ENCODE peak calls at places on chromosomes 6 and 20, in four cellular contexts. T is cardiac muscle cell, H is endothelial cell of umbilical vein, Z is psoas muscle. L is an unnamed sample.

GRCh38 chr20:13817342-13817741 is 32.5 kb downstream of the NDUFAF5 start:
- DNase-seq in T (no peak), Z (no peak), H (peak; percentile 40), L (no peak)

GRCh38 chr6:144373195-144373594 is 88.1 kb downstream of the UTRN start:
- DNase-seq in Z (no peak), T (no peak), H (no peak), L (no peak)

GRCh38 chr20:52454660-52455059 is 263.1 kb upstream of the ZFP64 start:
- DNase-seq in Z (no peak), H (no peak), T (no peak), L (no peak)

GRCh38 chr6:28161410-28162079 is 19.9 kb downstream of the ZKSCAN8 start:
- DNase-seq in H (peak; percentile 16), T (peak; percentile 42), Z (peak; percentile 75), L (peak; percentile 88)

GRCh38 chr6:144213293-144213692 is 63.0 kb downstream of the STX11 start:
- DNase-seq in T (no peak), H (no peak), Z (no peak), L (no peak)

GRCh38 chr6:83838727-83839126 is 14.4 kb upstream of the RIPPLY2 start:
- DNase-seq in T (no peak), Z (no peak), H (no peak), L (no peak)

GRCh38 chr20:62407221-62407992 is at the start of gene CABLES2:
- DNase-seq in Z (peak; percentile 96), H (peak; percentile 89), T (peak; percentile 96), L (peak; percentile 98)

GRCh38 chr6:46746691-46747090 is at the start of gene ANKRD66:
- DNase-seq in Z (no peak), H (no peak), T (no peak), L (no peak)

GRCh38 chr20:23663180-23663579 is 25.4 kb upstream of the CST3 start:
- DNase-seq in Z (no peak), H (no peak), T (no peak), L (no peak)

GRCh38 chr6:118320652-118321051 is 227.4 kb upstream of the PLN start:
- DNase-seq in T (no peak), H (peak; percentile 4), Z (no peak), L (no peak)

GRCh38 chr6:38443750-38444149 is 196.0 kb downstream of the BTBD9 start:
- DNase-seq in Z (no peak), T (no peak), H (no peak), L (peak; percentile 32)

GRCh38 chr6:35493307-35493983 is 3.4 kb downstream of the TEAD3 start:
- DNase-seq in Z (no peak), T (no peak), H (no peak), L (no peak)

GRCh38 chr6:170258395-170258794 is 32.5 kb downstream of the DLL1 start:
- DNase-seq in Z (no peak), H (no peak), T (no peak), L (no peak)

GRCh38 chr6:42177514-42178364 is 4.6 kb downstream of the GUCA1A start:
- DNase-seq in H (no peak), T (peak; percentile 53), Z (no peak), L (no peak)

DNA sequence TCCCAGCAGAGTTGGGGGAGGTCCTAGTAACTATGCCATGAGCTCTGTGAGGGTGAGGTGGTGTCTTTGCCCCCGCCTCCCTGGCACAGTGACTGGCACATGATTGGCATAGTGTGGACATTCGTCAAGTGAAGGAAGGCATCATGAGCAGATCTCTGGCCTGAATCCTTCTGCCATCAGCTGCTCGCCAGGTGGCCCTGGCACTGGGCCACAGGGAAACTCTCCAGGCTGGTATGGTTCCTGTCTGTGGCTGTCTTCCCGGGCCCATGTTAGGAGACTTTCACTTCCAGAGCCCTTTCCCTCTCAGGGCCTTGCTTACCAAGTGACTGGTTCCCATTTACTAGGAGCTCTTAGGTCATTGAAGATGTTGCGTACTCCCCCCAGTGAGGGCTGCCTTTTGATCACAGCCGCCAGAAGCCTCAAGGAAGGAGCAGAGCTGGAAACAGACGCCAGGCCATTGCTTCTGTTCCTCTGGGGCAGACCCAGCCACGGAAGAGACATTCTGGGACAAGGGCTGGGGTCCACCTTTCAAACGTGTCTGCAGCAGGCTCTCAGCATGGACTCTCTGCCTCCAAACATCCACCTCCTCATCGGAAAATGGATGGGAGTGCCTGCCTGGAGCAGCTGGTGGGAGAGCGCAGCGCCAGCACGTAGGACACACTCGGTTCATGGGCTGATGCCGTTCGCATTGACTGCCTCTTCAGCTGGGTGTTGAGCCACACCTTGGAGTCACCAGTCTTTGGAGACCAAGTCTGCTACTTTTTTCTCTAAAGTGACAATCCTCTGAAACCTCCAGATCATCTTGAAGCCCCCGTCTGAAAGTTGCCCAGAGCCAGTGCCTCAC is 67.2 kb downstream of the PTPN1 start:
- DNase-seq in T (no peak), Z (peak; percentile 84), H (no peak), L (no peak)
- H3K4me1 ChIP-seq in T (peaks cover 9% of the 10 kb centered on the region), Z (peaks cover 48% of the 10 kb centered on the region), H (peaks cover 15% of the 10 kb centered on the region), L (no peaks in the 10 kb centered on the region)

GRCh38 chr20:63517376-63518309 is 2.9 kb upstream of the PPDPF start:
- DNase-seq in T (no peak), H (no peak), Z (no peak), L (peak; percentile 24)

GRCh38 chr20:63518351-63518861 is 2.2 kb upstream of the PPDPF start:
- DNase-seq in T (no peak), H (no peak), Z (no peak), L (no peak)

GRCh38 chr20:63520594-63520938 is at the start of gene PPDPF:
- DNase-seq in T (peak; percentile 89), Z (peak; percentile 84), H (peak; percentile 68), L (peak; percentile 96)

GRCh38 chr20:63519765-63520593 is 586 bp upstream of the PPDPF start:
- DNase-seq in Z (no peak), H (peak; percentile 64), T (peak; percentile 78), L (peak; percentile 94)

GRCh38 chr20:63518946-63519764 is 1.4 kb upstream of the PPDPF start:
- DNase-seq in T (no peak), Z (no peak), H (no peak), L (peak; percentile 15)
- H3K27ac ChIP-seq in T (no peak overlapping the region), Z (peak overlapping the region; percentile 87), H (no peak overlapping the region), L (peak overlapping the region; percentile 80)

GRCh38 chr6:310671-311070 is 18.4 kb downstream of the DUSP22 start:
- DNase-seq in Z (no peak), H (no peak), T (no peak), L (no peak)
- H3K9me3 ChIP-seq in Z (no peaks in the 10 kb centered on the region), H (no peaks in the 10 kb centered on the region), T (no peaks in the 10 kb centered on the region), L (no peaks in the 10 kb centered on the region)

GRCh38 chr6:34489229-34489805 is 23.4 kb downstream of the PACSIN1 start:
- DNase-seq in H (no peak), T (no peak), Z (no peak), L (no peak)

GRCh38 chr6:34485321-34486060 is 19.6 kb downstream of the PACSIN1 start:
- DNase-seq in H (no peak), Z (no peak), T (no peak), L (no peak)

GRCh38 chr6:34486106-34486740 is 20.3 kb downstream of the PACSIN1 start:
- DNase-seq in Z (no peak), H (no peak), T (no peak), L (no peak)

GRCh38 chr6:34484899-34485298 is 19.0 kb downstream of the PACSIN1 start:
- DNase-seq in H (no peak), Z (no peak), T (no peak), L (no peak)

DNA sequence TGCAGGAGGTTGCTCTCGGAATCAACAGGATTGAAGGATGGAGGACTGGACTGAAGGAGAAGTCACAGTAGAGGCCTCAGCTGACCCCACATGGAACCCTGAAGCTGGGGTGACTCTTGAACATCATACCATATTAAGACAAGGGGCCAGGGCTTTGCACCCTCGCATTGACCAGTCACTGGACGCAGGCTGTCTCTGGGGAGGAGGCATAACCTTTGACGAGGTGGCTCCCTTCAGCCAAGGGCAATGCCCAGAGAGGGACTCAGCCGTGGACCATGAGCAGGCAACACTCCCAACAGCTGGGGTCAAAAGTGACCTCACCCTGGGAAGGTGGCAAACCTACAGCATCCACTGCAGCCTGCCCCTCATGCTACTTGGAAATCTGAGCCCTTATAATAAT is 21.7 kb downstream of the PACSIN1 start:
- DNase-seq in T (no peak), Z (no peak), H (no peak), L (no peak)
- H3K4me1 ChIP-seq in T (peaks cover 8% of the 10 kb centered on the region), Z (peaks cover 8% of the 10 kb centered on the region), H (no peaks in the 10 kb centered on the region), L (peaks cover 9% of the 10 kb centered on the region)

GRCh38 chr20:1375515-1375914 is 17.3 kb downstream of the FKBP1A start:
- DNase-seq in H (peak; percentile 47), T (no peak), Z (no peak), L (peak; percentile 39)

GRCh38 chr20:1373614-1374013 is 19.2 kb downstream of the FKBP1A start:
- DNase-seq in H (peak; percentile 79), T (no peak), Z (no peak), L (no peak)

GRCh38 chr20:1373036-1373435 is 19.8 kb downstream of the FKBP1A start:
- DNase-seq in H (no peak), T (no peak), Z (no peak), L (no peak)

GRCh38 chr20:1376007-1376406 is 16.8 kb downstream of the FKBP1A start:
- DNase-seq in T (no peak), H (no peak), Z (no peak), L (no peak)

DNA sequence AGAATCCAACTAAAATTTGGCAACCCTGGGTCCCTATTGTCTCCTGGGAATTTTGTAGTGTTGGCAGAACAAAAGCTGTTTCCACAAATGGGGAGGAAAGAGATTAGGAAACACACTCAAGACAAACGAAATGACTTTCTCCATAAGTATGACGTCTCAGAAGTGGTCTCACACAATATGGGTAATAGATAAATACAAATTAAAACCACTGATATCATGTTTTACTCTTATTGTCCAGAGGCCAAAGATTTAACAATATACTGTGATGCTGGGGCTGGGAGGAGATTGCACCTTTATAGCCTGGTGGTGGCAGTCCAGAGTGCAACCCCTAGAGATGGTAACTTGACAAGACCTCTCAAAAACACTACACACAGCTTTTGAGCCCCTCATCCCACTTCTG is 18.6 kb downstream of the FKBP1A start:
- DNase-seq in H (peak; percentile 69), Z (no peak), T (no peak), L (no peak)
- H3K27ac ChIP-seq in H (peak overlapping the region; percentile 83), Z (peak overlapping the region; percentile 56), T (no peak overlapping the region), L (no peak overlapping the region)

GRCh38 chr6:98845201-98846020 is 11.0 kb downstream of the POU3F2 start:
- DNase-seq in Z (peak; percentile 62), T (peak; percentile 86), H (peak; percentile 80), L (peak; percentile 90)

GRCh38 chr6:98844244-98845161 is 10.1 kb downstream of the POU3F2 start:
- DNase-seq in Z (no peak), T (no peak), H (no peak), L (no peak)

GRCh38 chr6:98847767-98848538 is 13.6 kb downstream of the POU3F2 start:
- DNase-seq in Z (no peak), T (peak; percentile 34), H (no peak), L (no peak)

GRCh38 chr6:98847392-98847766 is 13.0 kb downstream of the POU3F2 start:
- DNase-seq in Z (no peak), T (no peak), H (no peak), L (no peak)

GRCh38 chr6:98846021-98846380 is 11.6 kb downstream of the POU3F2 start:
- DNase-seq in Z (no peak), H (no peak), T (no peak), L (no peak)
- H3K9me3 ChIP-seq in Z (no peaks in the 10 kb centered on the region), H (no peaks in the 10 kb centered on the region), T (no peaks in the 10 kb centered on the region), L (no peaks in the 10 kb centered on the region)

GRCh38 chr20:25035924-25036323 is 22.0 kb downstream of the ACSS1 start:
- DNase-seq in T (no peak), Z (no peak), H (no peak), L (no peak)
- H3K4me1 ChIP-seq in T (no peaks in the 10 kb centered on the region), Z (peaks cover 81% of the 10 kb centered on the region), H (peaks cover 12% of the 10 kb centered on the region), L (peaks cover 72% of the 10 kb centered on the region)